ENCODE peak calls at places on chromosomes 5 and 9, in eight cellular contexts. B, K, Z, P, N, M, H and R are unnamed samples.

GRCh38 chr5:115702025-115702424 is 76.2 kb upstream of the TMED7 start:
- DNase-seq in P (no peak), Z (no peak), N (no peak), K (no peak), M (no peak), H (no peak), B (no peak), R (no peak)

GRCh38 chr5:31860726-31861432 is 221.9 kb downstream of the PDZD2 start:
- DNase-seq in Z (no peak), N (no peak), P (no peak), K (peak; percentile 15), H (no peak), B (no peak), M (no peak), R (no peak)

GRCh38 chr5:111278824-111279504 is 54.8 kb downstream of the CAMK4 start:
- DNase-seq in M (peak; percentile 51), H (no peak), K (peak; percentile 32), P (peak; percentile 88), Z (no peak), B (peak; percentile 60), N (peak; percentile 21), R (peak; percentile 46)

GRCh38 chr5:163917741-163918140 is 412.3 kb downstream of the MAT2B start:
- DNase-seq in P (no peak), M (no peak), K (peak; percentile 28), H (no peak), Z (no peak), B (no peak), N (no peak), R (no peak)

GRCh38 chr5:95861221-95861857 is 38.8 kb upstream of the GLRX start:
- DNase-seq in P (no peak), K (peak; percentile 97), M (peak; percentile 99), Z (no peak), H (no peak), N (peak; percentile 58), B (peak; percentile 97), R (peak; percentile 68)

GRCh38 chr9:82810902-82811301 is 252.0 kb downstream of the RASEF start:
- DNase-seq in Z (no peak), P (no peak), N (no peak), K (peak; percentile 92), B (no peak), M (peak; percentile 81), H (peak; percentile 38), R (peak; percentile 5)

GRCh38 chr5:150218693-150219035 is 28.8 kb downstream of the SLC6A7 start:
- DNase-seq in B (no peak), M (no peak), K (no peak), P (no peak), N (no peak), H (no peak), Z (no peak), R (no peak)

GRCh38 chr5:35246928-35247644 is 16.8 kb upstream of the PRLR start:
- DNase-seq in N (no peak), P (no peak), M (no peak), Z (peak; percentile 70), K (peak; percentile 22), B (no peak), H (no peak), R (no peak)

GRCh38 chr5:53035868-53036381 is 46.8 kb downstream of the ITGA2 start:
- DNase-seq in M (peak; percentile 26), H (peak; percentile 88), Z (no peak), K (peak; percentile 65), B (peak; percentile 28), P (no peak), N (no peak), R (no peak)

GRCh38 chr9:135305546-135306180 is 173.9 kb upstream of the PPP1R26 start:
- DNase-seq in M (no peak), P (no peak), K (no peak), N (no peak), Z (no peak), H (no peak), B (no peak), R (no peak)

GRCh38 chr9:37146372-37146771 is 26.0 kb downstream of the ZCCHC7 start:
- DNase-seq in P (no peak), M (no peak), B (peak; percentile 66), K (no peak), N (peak; percentile 15), H (no peak), Z (no peak), R (no peak)

GRCh38 chr5:43041131-43041668 is 1.1 kb upstream of the ANXA2R start:
- DNase-seq in M (no peak), H (no peak), B (no peak), P (peak; percentile 76), Z (no peak), N (no peak), K (no peak), R (no peak)

GRCh38 chr5:126508962-126509279 is 85.7 kb downstream of the GRAMD2B start:
- DNase-seq in N (no peak), K (no peak), M (peak; percentile 65), B (peak; percentile 29), H (no peak), P (no peak), Z (no peak), R (no peak)

GRCh38 chr5:73948289-73948688 is 322.3 kb downstream of the ARHGEF28 start:
- DNase-seq in K (no peak), N (no peak), Z (no peak), M (no peak), P (no peak), B (no peak), H (no peak), R (no peak)

GRCh38 chr9:20048985-20049384 is 260.1 kb upstream of the SLC24A2 start:
- DNase-seq in N (no peak), M (no peak), K (no peak), H (no peak), Z (no peak), B (no peak), P (no peak), R (no peak)

GRCh38 chr9:30310711-30311110 is 2073.7 kb upstream of the ACO1 start:
- DNase-seq in P (no peak), M (no peak), N (no peak), H (no peak), Z (no peak), K (no peak), B (no peak), R (no peak)

GRCh38 chr9:14343236-14343947 is 29.5 kb upstream of the NFIB start:
- DNase-seq in K (no peak), Z (no peak), H (no peak), B (peak; percentile 17), M (no peak), N (no peak), P (no peak), R (no peak)

GRCh38 chr9:129081388-129081889 is 528 bp downstream of the DOLPP1 start:
- DNase-seq in H (peak; percentile 13), P (no peak), B (no peak), K (peak; percentile 21), Z (no peak), N (peak; percentile 31), M (no peak), R (no peak)

GRCh38 chr9:134185536-134186011 is 21.2 kb upstream of the RNU6ATAC start:
- DNase-seq in N (no peak), M (no peak), P (peak; percentile 59), H (no peak), K (peak; percentile 30), Z (peak; percentile 4), B (no peak), R (no peak)

GRCh38 chr5:17928571-17928970 is 294.3 kb downstream of the TAF11L14 start:
- DNase-seq in K (peak; percentile 7), P (no peak), M (no peak), B (no peak), Z (peak; percentile 69), N (no peak), H (peak; percentile 58), R (peak; percentile 8)

GRCh38 chr5:142874537-142874936 is 104.4 kb downstream of the ARHGAP26 start:
- DNase-seq in N (no peak), Z (peak; percentile 98), P (no peak), K (peak; percentile 42), H (no peak), M (peak; percentile 37), B (peak; percentile 96), R (peak; percentile 80)

GRCh38 chr9:117268847-117269452 is 145.9 kb downstream of the ASTN2 start:
- DNase-seq in N (no peak), B (no peak), H (no peak), M (no peak), Z (no peak), K (no peak), P (no peak), R (no peak)

GRCh38 chr9:137136261-137136925 is 2.6 kb upstream of the GRIN1 start:
- DNase-seq in Z (no peak), K (no peak), H (no peak), P (no peak), N (no peak), B (no peak), M (no peak), R (no peak)

GRCh38 chr9:76426807-76427419 is 32.1 kb upstream of the GCNT1 start:
- DNase-seq in Z (no peak), N (no peak), M (no peak), P (no peak), K (no peak), H (no peak), B (no peak), R (no peak)

GRCh38 chr9:26687421-26687820 is 205.2 kb downstream of the CAAP1 start:
- DNase-seq in P (no peak), Z (no peak), B (peak; percentile 4), N (no peak), H (no peak), M (no peak), K (no peak), R (no peak)

GRCh38 chr5:55699041-55699688 is 13.0 kb downstream of the SLC38A9 start:
- DNase-seq in K (no peak), H (no peak), P (no peak), N (no peak), Z (no peak), B (no peak), M (no peak), R (no peak)
- H3K27ac ChIP-seq in K (no peak overlapping the region), H (no peak overlapping the region), P (no peak overlapping the region), N (no peak overlapping the region), Z (no peak overlapping the region), B (no peak overlapping the region), M (no peak overlapping the region), R (no peak overlapping the region)

GRCh38 chr9:97502984-97503861 is 1.8 kb downstream of the TMOD1 start:
- DNase-seq in K (no peak), N (no peak), Z (no peak), B (no peak), M (no peak), P (no peak), H (no peak), R (no peak)
- H3K27ac ChIP-seq in K (no peak overlapping the region), N (no peak overlapping the region), Z (no peak overlapping the region), B (no peak overlapping the region), M (no peak overlapping the region), P (peak overlapping the region; percentile 73), H (no peak overlapping the region), R (peak overlapping the region; percentile 75)

DNA sequence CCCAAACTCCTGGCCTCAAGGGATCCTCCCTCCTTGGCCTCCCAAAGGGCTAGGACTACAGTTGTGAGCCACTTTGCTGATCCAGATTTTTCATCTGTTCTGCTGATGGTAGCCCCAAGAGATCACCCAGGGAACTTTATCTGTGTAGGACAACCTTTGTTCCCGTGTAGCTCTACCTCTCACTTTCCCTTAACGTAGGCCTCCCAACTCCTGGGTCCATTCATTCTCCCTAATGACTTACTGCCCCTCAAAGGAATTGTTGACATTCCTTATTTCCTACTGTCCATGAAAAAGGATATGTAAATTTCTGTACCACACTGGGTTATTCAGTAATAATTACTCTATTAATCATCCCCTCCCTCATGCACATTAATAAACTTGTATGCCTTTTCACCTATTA is 51.0 kb upstream of the PHF24 start:
- DNase-seq in M (no peak), B (no peak), P (no peak), Z (no peak), K (no peak), N (no peak), H (no peak), R (no peak)
- H3K27ac ChIP-seq in M (no peak overlapping the region), B (no peak overlapping the region), P (no peak overlapping the region), Z (no peak overlapping the region), K (no peak overlapping the region), N (no peak overlapping the region), H (no peak overlapping the region), R (no peak overlapping the region)

GRCh38 chr9:107782381-107782780 is 292.8 kb upstream of the KLF4 start:
- DNase-seq in P (no peak), K (peak; percentile 31), H (no peak), Z (no peak), N (no peak), M (peak; percentile 71), B (no peak), R (no peak)
- H3K27ac ChIP-seq in P (no peak overlapping the region), K (no peak overlapping the region), H (no peak overlapping the region), Z (no peak overlapping the region), N (no peak overlapping the region), M (no peak overlapping the region), B (no peak overlapping the region), R (no peak overlapping the region)